ENCODE peak calls at places on chromosome 22, in five cellular contexts. M is astrocyte of the cerebellum; T is stimulated activated CD4-positive, alpha-beta T cell treated with anti-CD3 and anti-CD28 coated beads, Interleukin-15, amount 100 ng/mL, for 1 hour; X is T-helper 2 cell; O is neural crest cell. Z is an unnamed sample.

GRCh38 chr22:39607093-39607492 is 36.5 kb downstream of the CACNA1I start:
- DNase-seq in O (no peak), M (no peak), X (no peak), T (no peak), Z (no peak)

GRCh38 chr22:36104988-36105387 is 55.6 kb downstream of the APOL3 start:
- DNase-seq in X (no peak), M (no peak), O (no peak), T (no peak), Z (no peak)

GRCh38 chr22:46244771-46245170 is 5.3 kb downstream of the CDPF1 start:
- DNase-seq in T (no peak), O (no peak), X (no peak), M (no peak), Z (no peak)

GRCh38 chr22:44181912-44182590 is 1.3 kb downstream of the PARVG start:
- DNase-seq in X (no peak), M (no peak), T (no peak), O (no peak), Z (no peak)

GRCh38 chr22:43242627-43243026 is 55.7 kb upstream of the TTLL12 start:
- DNase-seq in X (no peak), M (no peak), T (no peak), O (no peak), Z (no peak)

GRCh38 chr22:47299879-47300697 is 537.6 kb downstream of the TBC1D22A start:
- DNase-seq in O (no peak), T (no peak), M (no peak), X (no peak), Z (no peak)

GRCh38 chr22:29987143-29987542 is 93.1 kb upstream of the HORMAD2 start:
- DNase-seq in M (no peak), O (no peak), T (no peak), X (no peak), Z (no peak)

GRCh38 chr22:42915980-42916765 is 59.1 kb upstream of the ARFGAP3 start:
- DNase-seq in X (no peak), T (no peak), M (no peak), O (no peak), Z (no peak)

GRCh38 chr22:24189249-24190158 is 8.2 kb downstream of the SUSD2 start:
- DNase-seq in O (peak; percentile 65), T (no peak), M (no peak), X (no peak), Z (peak; percentile 26)

GRCh38 chr22:31625661-31626426 is 36.2 kb downstream of the PISD start:
- DNase-seq in O (peak; percentile 40), X (no peak), T (no peak), M (no peak), Z (no peak)

GRCh38 chr22:48701296-48702030 is 1126.2 kb downstream of the BRD1 start:
- DNase-seq in T (no peak), O (no peak), X (no peak), M (no peak), Z (no peak)

GRCh38 chr22:29315286-29316195 is at the start of gene RASL10A:
- DNase-seq in X (no peak), O (no peak), M (no peak), T (no peak), Z (no peak)

GRCh38 chr22:31029276-31029675 is 51.8 kb upstream of the SMTN start:
- DNase-seq in O (no peak), M (no peak), T (no peak), X (no peak), Z (no peak)

GRCh38 chr22:25027959-25028840 is 75.7 kb downstream of the KIAA1671 start:
- DNase-seq in T (no peak), X (no peak), M (no peak), O (peak; percentile 41), Z (no peak)

GRCh38 chr22:47357086-47357485 is 594.6 kb downstream of the TBC1D22A start:
- DNase-seq in M (no peak), O (no peak), X (no peak), T (no peak), Z (no peak)

GRCh38 chr22:26552466-26552865 is 37.5 kb downstream of the TPST2 start:
- DNase-seq in O (no peak), T (no peak), X (no peak), M (no peak), Z (no peak)